ENCODE peak calls at places on chromosomes 16 and 17, in eight cellular contexts. J, P, A, H, I, T, D and S are unnamed samples.

GRCh38 chr16:57372372-57373116 is at the start of gene CX3CL1:
- DNase-seq in J (no peak), P (peak), A (peak), H (peak), I (no peak), T (no peak), D (peak), S (no peak)

GRCh38 chr16:83420206-83420760 is 387.5 kb upstream of the HSBP1 start:
- DNase-seq in J (no peak), P (no peak), A (no peak), H (peak), I (no peak), T (peak), D (peak), S (no peak)

GRCh38 chr17:34979650-34980352 is 511 bp upstream of the LIG3 start:
- DNase-seq in J (no peak), P (no peak), A (no peak), H (peak), I (no peak), T (no peak), D (peak), S (no peak)

GRCh38 chr17:82424001-82424862 is 5.8 kb upstream of the OGFOD3 start:
- DNase-seq in J (no peak), P (peak), A (peak), H (no peak), I (peak), T (peak), D (peak), S (peak)

GRCh38 chr16:18983565-18984424 is at the start of gene TMC7:
- DNase-seq in J (no peak), P (peak), A (peak), H (peak), I (peak), T (peak), D (peak), S (no peak)

GRCh38 chr17:42276609-42277341 is 584 bp upstream of the STAT5B start:
- DNase-seq in J (no peak), P (peak), A (peak), H (peak), I (no peak), T (peak), D (peak), S (no peak)

GRCh38 chr17:42387663-42388380 is 420 bp downstream of the STAT3 start:
- DNase-seq in J (no peak), P (peak), A (peak), H (peak), I (no peak), T (peak), D (no peak), S (no peak)

GRCh38 chr17:12107905-12108304 is 87.2 kb downstream of the MAP2K4 start:
- DNase-seq in J (no peak), P (no peak), A (no peak), H (peak), I (no peak), T (no peak), D (no peak), S (no peak)

GRCh38 chr17:58575511-58575910 is 61.1 kb upstream of the MTMR4 start:
- DNase-seq in J (no peak), P (no peak), A (no peak), H (peak), I (peak), T (no peak), D (no peak), S (no peak)

GRCh38 chr17:74822329-74823175 is 37.1 kb downstream of the GRIN2C start:
- DNase-seq in J (no peak), P (no peak), A (no peak), H (no peak), I (no peak), T (no peak), D (no peak), S (no peak)

GRCh38 chr17:42660692-42661345 is 1.7 kb downstream of the TUBG2 start:
- DNase-seq in J (no peak), P (no peak), A (no peak), H (peak), I (no peak), T (no peak), D (no peak), S (no peak)

DNA sequence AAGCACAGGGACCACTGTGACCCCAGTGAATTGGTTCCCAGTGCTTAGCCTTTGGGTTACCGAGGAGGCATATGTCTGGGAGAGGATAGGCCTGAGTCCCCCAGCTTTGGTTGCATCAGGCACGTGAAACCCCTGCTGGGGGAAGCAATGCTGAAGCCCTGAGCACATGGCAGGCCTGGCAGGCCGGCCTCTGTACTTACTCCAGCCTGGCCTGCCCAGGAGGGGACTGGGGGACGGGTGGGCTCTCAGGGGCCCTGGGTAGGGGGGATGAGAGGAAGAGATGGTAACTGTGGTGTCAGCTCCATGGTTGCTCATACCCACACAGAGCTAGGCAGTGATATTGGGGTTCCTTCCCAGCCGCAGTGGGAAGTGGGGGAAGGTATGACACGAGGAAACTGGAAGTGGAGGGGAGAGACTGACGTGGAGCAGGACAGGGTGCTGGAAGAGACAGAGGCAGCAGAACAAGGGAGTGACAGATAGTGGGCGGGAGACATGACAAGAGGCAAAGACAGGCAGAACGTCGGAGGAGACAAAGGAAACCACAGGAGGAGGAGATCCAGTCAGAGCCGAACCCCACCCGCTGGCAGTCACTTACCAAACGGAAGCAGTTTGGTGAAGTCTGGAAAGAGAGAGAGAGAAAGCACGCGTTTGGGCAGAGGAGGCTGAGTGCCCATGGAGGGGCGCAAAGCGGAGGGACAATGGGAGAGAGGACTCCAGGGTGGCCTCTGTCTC is 9.1 kb downstream of the TMEM208 start:
- DNase-seq in J (no peak), P (no peak), A (no peak), H (no peak), I (no peak), T (peak), D (no peak), S (no peak)
- H3K4me3 ChIP-seq in J (no peak), P (no peak), A (no peak), H (no peak), I (no peak), T (no peak), D (no peak), S (peak)

DNA sequence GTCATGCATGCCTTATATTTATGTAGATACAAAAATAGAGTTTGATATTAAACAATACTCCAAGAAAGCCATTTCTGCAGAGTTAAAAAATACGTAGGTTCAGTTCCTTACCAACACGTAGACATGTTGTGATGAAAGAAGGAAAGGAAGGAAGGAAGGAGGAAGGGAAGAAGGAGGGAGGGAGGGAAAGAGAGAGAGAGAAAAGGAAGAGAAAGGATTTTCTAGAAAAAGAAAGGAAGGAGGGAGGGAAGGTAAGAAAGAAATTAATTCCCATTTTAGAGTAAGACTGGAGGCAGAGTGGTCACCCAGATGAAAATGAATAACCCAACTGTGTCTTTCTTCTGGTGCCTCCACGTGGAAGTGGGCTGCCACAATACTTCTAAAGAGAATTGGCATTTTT is 652.1 kb downstream of the WWOX start:
- DNase-seq in J (no peak), P (no peak), A (no peak), H (no peak), I (no peak), T (no peak), D (no peak), S (no peak)
- H3K9ac ChIP-seq in J (no peak), P (no peak), A (no peak), H (no peak), I (no peak), T (no peak), D (no peak), S (no peak)

DNA sequence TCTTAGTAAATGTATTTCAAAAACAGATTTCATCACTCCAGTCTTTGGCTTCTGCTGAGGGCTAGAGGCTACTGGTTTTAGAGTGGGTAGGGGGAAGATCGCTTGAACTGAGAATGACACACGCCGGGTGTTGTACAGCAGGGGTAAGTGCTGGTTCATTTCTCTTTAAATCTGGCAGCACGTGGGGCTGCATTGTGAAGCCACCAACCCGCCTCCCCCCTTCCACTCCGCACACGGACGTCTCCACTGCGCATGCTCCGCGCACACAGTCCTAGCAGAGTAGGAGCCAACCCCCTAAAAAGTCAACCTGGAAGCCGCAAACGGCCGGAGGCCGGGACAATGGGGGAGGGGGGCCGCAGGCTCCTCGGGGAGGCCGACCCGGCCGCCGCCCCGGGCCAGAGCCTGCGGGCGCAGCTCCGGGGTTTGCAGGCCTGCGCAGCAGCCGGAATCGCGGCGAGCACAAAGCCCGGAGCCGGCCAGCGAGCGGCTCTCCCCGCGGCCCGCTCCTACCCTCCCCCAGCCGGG is 1.3 kb downstream of the UBE2G1 start:
- DNase-seq in J (peak), P (peak), A (peak), H (peak), I (peak), T (peak), D (peak), S (peak)
- TF ChIP-seq POLR2AphosphoS5 in J (peak), P (peak), A (peak), H (peak), I (peak), T (no peak), D (peak), S (peak)

GRCh38 chr17:76131692-76132573 is 9.1 kb downstream of the FOXJ1 start:
- DNase-seq in J (no peak), P (no peak), A (no peak), H (no peak), I (no peak), T (no peak), D (peak), S (no peak)
- H3K4me3 ChIP-seq in J (no peak), P (no peak), A (peak), H (no peak), I (peak), T (no peak), D (peak), S (no peak)

GRCh38 chr17:77107506-77108433 is 33.0 kb upstream of the SEC14L1 start:
- DNase-seq in J (peak), P (no peak), A (no peak), H (no peak), I (no peak), T (peak), D (no peak), S (no peak)

GRCh38 chr17:77106874-77107358 is 33.9 kb upstream of the SEC14L1 start:
- DNase-seq in J (peak), P (no peak), A (no peak), H (no peak), I (no peak), T (no peak), D (no peak), S (no peak)

GRCh38 chr17:77109159-77110005 is 31.4 kb upstream of the SEC14L1 start:
- DNase-seq in J (no peak), P (no peak), A (no peak), H (no peak), I (no peak), T (no peak), D (no peak), S (no peak)

GRCh38 chr17:77111916-77112315 is 28.9 kb upstream of the SEC14L1 start:
- DNase-seq in J (no peak), P (no peak), A (no peak), H (no peak), I (no peak), T (no peak), D (no peak), S (no peak)

DNA sequence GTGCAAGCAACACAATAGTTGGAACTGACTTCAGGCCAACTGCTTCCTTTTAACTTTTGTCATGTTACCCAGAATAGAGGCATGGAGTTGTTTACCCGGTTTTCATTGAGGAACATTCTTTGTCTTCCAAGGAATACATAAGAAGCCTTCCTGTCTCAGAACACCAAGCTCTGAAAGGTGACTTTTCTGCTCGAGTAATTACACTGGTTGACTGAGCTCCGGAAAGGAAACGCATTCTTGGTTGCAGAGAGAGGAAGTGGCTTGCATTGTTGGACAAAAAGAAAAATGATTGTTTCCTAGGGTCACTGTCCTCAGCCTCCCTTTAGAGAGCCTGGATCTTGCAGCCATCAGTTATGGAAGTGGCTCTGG is 30.8 kb upstream of the SEC14L1 start:
- DNase-seq in J (peak), P (no peak), A (no peak), H (peak), I (no peak), T (no peak), D (no peak), S (no peak)
- H3K9ac ChIP-seq in J (no peak), P (no peak), A (no peak), H (peak), I (no peak), T (no peak), D (no peak), S (no peak)

GRCh38 chr17:57538730-57539456 is 206.2 kb downstream of the CCDC182 start:
- DNase-seq in J (no peak), P (no peak), A (no peak), H (no peak), I (no peak), T (no peak), D (no peak), S (no peak)

GRCh38 chr17:57536289-57536688 is 208.8 kb downstream of the CCDC182 start:
- DNase-seq in J (no peak), P (no peak), A (no peak), H (no peak), I (no peak), T (no peak), D (no peak), S (no peak)

GRCh38 chr17:57536789-57537523 is 208.1 kb downstream of the CCDC182 start:
- DNase-seq in J (no peak), P (peak), A (no peak), H (no peak), I (no peak), T (no peak), D (no peak), S (no peak)

GRCh38 chr17:57539528-57540301 is 205.4 kb downstream of the CCDC182 start:
- DNase-seq in J (no peak), P (no peak), A (no peak), H (no peak), I (no peak), T (no peak), D (no peak), S (no peak)

DNA sequence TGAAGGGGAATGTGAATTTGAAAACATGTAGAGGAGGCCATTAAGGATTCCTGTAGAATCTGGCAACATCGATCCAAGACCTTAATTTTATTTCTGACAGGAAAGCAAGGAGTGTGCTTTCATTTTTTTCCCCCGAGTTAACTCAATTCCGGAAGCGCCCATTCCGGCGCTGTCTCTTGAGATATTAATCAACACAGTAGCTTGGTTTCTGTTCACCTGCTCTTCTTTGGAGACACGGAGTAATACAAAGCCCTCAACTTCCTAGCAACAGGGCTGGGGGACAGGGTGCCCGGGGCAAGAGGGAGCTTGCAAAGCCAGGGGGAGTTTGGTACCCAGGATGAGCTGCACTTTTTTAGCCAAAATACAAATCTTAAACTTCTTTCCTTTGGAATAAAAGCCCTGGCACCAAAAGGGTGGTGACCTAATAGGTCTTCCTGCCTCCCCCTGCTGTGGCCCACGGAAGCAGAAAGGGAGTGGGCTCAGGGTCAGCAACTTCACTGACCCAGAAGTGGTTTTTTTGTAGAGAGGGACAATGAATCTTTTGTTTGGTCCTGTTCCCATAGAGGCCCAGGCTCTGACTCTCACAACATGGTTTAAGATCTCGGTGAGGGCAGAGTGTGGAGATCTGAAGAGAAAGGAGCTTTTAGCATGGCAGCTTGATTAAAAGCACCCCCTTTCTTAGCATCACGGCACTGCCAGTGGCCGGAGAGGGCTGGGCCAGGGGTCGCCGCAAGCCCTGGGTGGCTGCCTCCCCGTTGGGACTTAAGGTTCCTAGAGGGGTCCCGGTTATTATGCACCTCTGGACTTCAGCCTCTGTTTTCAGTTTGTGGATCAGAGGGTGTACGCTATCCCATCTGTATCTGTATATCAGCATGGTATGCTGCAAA is 207.3 kb downstream of the CCDC182 start:
- DNase-seq in J (no peak), P (peak), A (no peak), H (peak), I (no peak), T (no peak), D (peak), S (no peak)
- TF ChIP-seq POLR2AphosphoS5 in J (no peak), P (peak), A (no peak), H (no peak), I (no peak), T (no peak), D (no peak), S (no peak)